ENCODE peak calls at places on chromosomes 6 and 20, in eight cellular contexts. G is adipocyte, D is PC-3, T is mammary epithelial cell, U is kidney, P is IMR-90, C is NT2/D1, L is endodermal cell. O is an unnamed sample.

GRCh38 chr6:41103792-41104324 is 31.1 kb downstream of the NFYA start:
- DNase-seq in T (no peak), P (no peak), D (no peak), U (no peak), C (no peak), G (no peak), L (no peak), O (no peak)

GRCh38 chr6:49782293-49783181 is 4.5 kb downstream of the PGK2 start:
- DNase-seq in C (no peak), P (no peak), U (no peak), T (no peak), D (no peak), G (no peak), L (no peak), O (no peak)

GRCh38 chr20:982754-983153 is 19.4 kb downstream of the RSPO4 start:
- DNase-seq in G (no peak), T (no peak), P (no peak), L (peak; percentile 82), U (no peak), D (no peak), C (no peak), O (peak; percentile 51)

GRCh38 chr20:61378694-61379093 is 126.6 kb downstream of the CDH4 start:
- DNase-seq in P (no peak), T (no peak), C (no peak), D (no peak), L (no peak), G (no peak), U (no peak), O (no peak)

GRCh38 chr6:102150549-102150948 is 757.0 kb downstream of the GRIK2 start:
- DNase-seq in U (no peak), G (no peak), D (no peak), T (no peak), P (no peak), L (no peak), C (no peak), O (no peak)

GRCh38 chr6:29633532-29633901 is 534 bp upstream of the GABBR1 start:
- DNase-seq in L (no peak), T (no peak), P (peak; percentile 15), C (no peak), G (no peak), U (no peak), D (no peak), O (no peak)

GRCh38 chr6:88982720-88983119 is 19.3 kb upstream of the RNGTT start:
- DNase-seq in T (peak; percentile 78), U (no peak), L (no peak), D (peak; percentile 84), P (peak; percentile 79), C (no peak), G (peak; percentile 92), O (peak; percentile 48)

GRCh38 chr20:768426-768978 is at the start of gene SLC52A3:
- DNase-seq in P (no peak), C (peak; percentile 33), D (peak; percentile 96), T (peak; percentile 20), L (peak; percentile 90), U (no peak), G (no peak), O (peak; percentile 83)

GRCh38 chr6:30219244-30219643 is 6.0 kb upstream of the TRIM26 start:
- DNase-seq in T (peak; percentile 50), L (peak; percentile 80), U (no peak), D (peak; percentile 78), C (no peak), P (peak; percentile 44), G (peak; percentile 84), O (peak; percentile 58)

GRCh38 chr6:77633993-77634392 is 18.8 kb upstream of the MEI4 start:
- DNase-seq in L (no peak), D (no peak), T (no peak), P (no peak), C (no peak), U (no peak), G (peak; percentile 14), O (no peak)

GRCh38 chr6:31042801-31043200 is 32.5 kb downstream of the MUC22 start:
- DNase-seq in U (no peak), P (peak; percentile 50), C (peak; percentile 25), G (peak; percentile 86), L (peak; percentile 89), D (peak; percentile 80), T (peak; percentile 57), O (peak; percentile 91)

GRCh38 chr20:54059691-54060364 is 10.6 kb downstream of the BCAS1 start:
- DNase-seq in C (no peak), L (no peak), T (no peak), P (no peak), G (no peak), U (no peak), D (no peak), O (no peak)

GRCh38 chr6:152975204-152975915 is 7.5 kb downstream of the FBXO5 start:
- DNase-seq in P (no peak), L (no peak), D (no peak), U (no peak), T (no peak), C (no peak), G (no peak), O (no peak)

GRCh38 chr6:80523531-80523970 is 417.1 kb downstream of the BCKDHB start:
- DNase-seq in C (peak; percentile 28), U (peak; percentile 60), T (no peak), L (peak; percentile 92), P (peak; percentile 52), G (peak; percentile 60), D (no peak), O (peak; percentile 83)

GRCh38 chr20:20223981-20224380 is 143.9 kb upstream of the INSM1 start:
- DNase-seq in T (peak; percentile 18), U (no peak), L (no peak), G (no peak), P (no peak), C (no peak), D (no peak), O (no peak)

GRCh38 chr6:83849127-83849526 is 4.0 kb upstream of the RIPPLY2 start:
- DNase-seq in T (no peak), C (no peak), G (no peak), L (no peak), U (no peak), D (no peak), P (no peak), O (no peak)

GRCh38 chr6:56199956-56200355 is 47.4 kb downstream of the COL21A1 start:
- DNase-seq in T (peak; percentile 52), G (no peak), D (peak; percentile 64), P (peak; percentile 22), C (no peak), U (no peak), L (no peak), O (no peak)

GRCh38 chr20:35776513-35777101 is 4.8 kb downstream of the PHF20 start:
- DNase-seq in G (peak; percentile 61), D (peak; percentile 57), U (no peak), T (peak; percentile 31), P (peak; percentile 55), L (no peak), C (no peak), O (no peak)

GRCh38 chr20:50932016-50932338 is 740 bp upstream of the ADNP start:
- DNase-seq in C (no peak), L (no peak), G (no peak), T (no peak), D (no peak), P (no peak), U (no peak), O (no peak)

GRCh38 chr6:152091851-152092341 is 284.4 kb downstream of the ESR1 start:
- DNase-seq in T (peak; percentile 79), D (peak; percentile 70), U (no peak), P (peak; percentile 38), C (no peak), G (peak; percentile 67), L (no peak), O (no peak)

GRCh38 chr6:85498596-85499258 is 48.8 kb downstream of the NT5E start:
- DNase-seq in G (peak; percentile 18), D (peak; percentile 91), L (no peak), T (peak; percentile 83), P (peak; percentile 46), C (no peak), U (no peak), O (no peak)

GRCh38 chr6:33934726-33935270 is 131.0 kb upstream of the MLN start:
- DNase-seq in U (no peak), C (no peak), P (no peak), T (no peak), G (no peak), D (no peak), L (no peak), O (no peak)

GRCh38 chr6:17506531-17506930 is 93.6 kb upstream of the FAM8A1 start:
- DNase-seq in P (no peak), U (no peak), D (no peak), G (no peak), T (no peak), C (no peak), L (no peak), O (no peak)

GRCh38 chr20:45816951-45817651 is 4.7 kb downstream of the UBE2C start:
- DNase-seq in T (no peak), D (no peak), P (no peak), L (no peak), U (no peak), G (no peak), C (no peak), O (no peak)

GRCh38 chr6:84086545-84087429 is 53.2 kb downstream of the MRAP2 start:
- DNase-seq in L (peak; percentile 57), C (no peak), D (no peak), U (no peak), T (no peak), P (no peak), G (no peak), O (peak; percentile 94)

GRCh38 chr6:99588618-99589289 is 17.9 kb upstream of the PRDM13 start:
- DNase-seq in P (peak; percentile 59), T (peak; percentile 73), U (peak; percentile 84), G (peak; percentile 69), D (peak; percentile 67), C (peak; percentile 66), L (peak; percentile 95), O (peak; percentile 91)

GRCh38 chr20:2864626-2865025 is 8.7 kb upstream of the PTPRA start:
- DNase-seq in T (no peak), L (no peak), D (no peak), G (no peak), U (no peak), P (no peak), C (no peak), O (no peak)
- H3K36me3 ChIP-seq in T (no peaks in the 10 kb centered on the region), L (no peaks in the 10 kb centered on the region), D (no peaks in the 10 kb centered on the region), G (peaks cover 58% of the 10 kb centered on the region), U (peaks cover 28% of the 10 kb centered on the region), P (peaks cover 63% of the 10 kb centered on the region), C (peaks cover 62% of the 10 kb centered on the region), O (no peaks in the 10 kb centered on the region)

GRCh38 chr20:25239387-25240370 is 8.2 kb upstream of the PYGB start:
- DNase-seq in U (no peak), T (no peak), G (no peak), L (peak; percentile 32), D (no peak), P (no peak), C (no peak), O (no peak)
- H3K9ac ChIP-seq in U (no peak overlapping the region), T (no peak overlapping the region), G (no peak overlapping the region), L (no peak overlapping the region), D (no peak overlapping the region), P (no peak overlapping the region), C (no peak overlapping the region), O (no peak overlapping the region)

GRCh38 chr6:36200998-36201596 is 4.6 kb downstream of the BRPF3 start:
- DNase-seq in T (no peak), D (no peak), U (no peak), G (no peak), L (no peak), P (no peak), C (no peak), O (no peak)
- H3K36me3 ChIP-seq in T (peaks cover 13% of the 10 kb centered on the region), D (peaks cover 42% of the 10 kb centered on the region), U (peaks cover 45% of the 10 kb centered on the region), G (peaks cover 66% of the 10 kb centered on the region), L (peaks cover 76% of the 10 kb centered on the region), P (peaks cover 47% of the 10 kb centered on the region), C (peaks cover 83% of the 10 kb centered on the region), O (peaks cover 13% of the 10 kb centered on the region)

GRCh38 chr6:108903796-108904195 is 55.6 kb downstream of the ARMC2 start:
- DNase-seq in U (no peak), P (no peak), T (no peak), L (no peak), G (no peak), C (no peak), D (no peak), O (peak; percentile 45)
- H3K9ac ChIP-seq in U (no peak overlapping the region), P (no peak overlapping the region), T (no peak overlapping the region), L (no peak overlapping the region), G (no peak overlapping the region), C (no peak overlapping the region), D (no peak overlapping the region), O (no peak overlapping the region)

O was measured in mesendoderm.